ENCODE peak calls at places on chromosomes 2 and 18, in ten cellular contexts. One of them, this sample, is unnamed.

GRCh38 chr2:218217366-218218309 is 649 bp downstream of the ARPC2 start:
- DNase-seq in lower leg skin: peak
- DNase-seq in A549: peak
- DNase-seq in right lobe of liver: peak
- DNase-seq in heart left ventricle: peak
- DNase-seq in IMR-90: peak
- DNase-seq in K562: peak
- DNase-seq in HCT116: no peak
- DNase-seq in body of pancreas: peak
- DNase-seq in suprapubic skin: peak
- DNase-seq in this sample: peak

GRCh38 chr18:65287642-65288041 is 463.2 kb upstream of the CDH7 start:
- DNase-seq in lower leg skin: no peak
- DNase-seq in A549: no peak
- DNase-seq in right lobe of liver: no peak
- DNase-seq in heart left ventricle: no peak
- DNase-seq in IMR-90: no peak
- DNase-seq in K562: no peak
- DNase-seq in HCT116: no peak
- DNase-seq in body of pancreas: no peak
- DNase-seq in suprapubic skin: no peak
- DNase-seq in this sample: no peak

GRCh38 chr2:88131201-88131998 is 3.5 kb upstream of the FABP1 start:
- DNase-seq in lower leg skin: peak
- DNase-seq in A549: no peak
- DNase-seq in right lobe of liver: peak
- DNase-seq in heart left ventricle: no peak
- DNase-seq in IMR-90: no peak
- DNase-seq in K562: no peak
- DNase-seq in HCT116: no peak
- DNase-seq in body of pancreas: no peak
- DNase-seq in suprapubic skin: no peak
- DNase-seq in this sample: no peak

GRCh38 chr2:146806295-146807005 is 1038.4 kb upstream of the ACVR2A start:
- DNase-seq in lower leg skin: no peak
- DNase-seq in A549: no peak
- DNase-seq in right lobe of liver: no peak
- DNase-seq in heart left ventricle: no peak
- DNase-seq in IMR-90: peak
- DNase-seq in K562: no peak
- DNase-seq in HCT116: no peak
- DNase-seq in body of pancreas: no peak
- DNase-seq in suprapubic skin: no peak
- DNase-seq in this sample: no peak

GRCh38 chr2:9201185-9201891 is 5.3 kb upstream of the ASAP2 start:
- DNase-seq in lower leg skin: peak
- DNase-seq in A549: no peak
- DNase-seq in right lobe of liver: no peak
- DNase-seq in heart left ventricle: no peak
- DNase-seq in IMR-90: peak
- DNase-seq in K562: peak
- DNase-seq in HCT116: no peak
- DNase-seq in body of pancreas: no peak
- DNase-seq in suprapubic skin: no peak
- DNase-seq in this sample: no peak

GRCh38 chr2:28633739-28634138 is 117.9 kb upstream of the PPP1CB start:
- DNase-seq in lower leg skin: no peak
- DNase-seq in A549: no peak
- DNase-seq in right lobe of liver: no peak
- DNase-seq in heart left ventricle: no peak
- DNase-seq in IMR-90: peak
- DNase-seq in K562: no peak
- DNase-seq in HCT116: no peak
- DNase-seq in body of pancreas: no peak
- DNase-seq in suprapubic skin: no peak
- DNase-seq in this sample: no peak

GRCh38 chr18:37297106-37297505 is 268.5 kb downstream of the CELF4 start:
- DNase-seq in lower leg skin: no peak
- DNase-seq in A549: no peak
- DNase-seq in right lobe of liver: no peak
- DNase-seq in heart left ventricle: no peak
- DNase-seq in IMR-90: no peak
- DNase-seq in K562: no peak
- DNase-seq in HCT116: no peak
- DNase-seq in body of pancreas: no peak
- DNase-seq in suprapubic skin: no peak
- DNase-seq in this sample: no peak

GRCh38 chr2:18598848-18599484 is 9.6 kb upstream of the NT5C1B start:
- DNase-seq in lower leg skin: no peak
- DNase-seq in A549: no peak
- DNase-seq in right lobe of liver: peak
- DNase-seq in heart left ventricle: no peak
- DNase-seq in IMR-90: no peak
- DNase-seq in K562: no peak
- DNase-seq in HCT116: no peak
- DNase-seq in body of pancreas: no peak
- DNase-seq in suprapubic skin: no peak
- DNase-seq in this sample: no peak

GRCh38 chr2:32688511-32688910 is 60.7 kb downstream of the TTC27 start:
- DNase-seq in lower leg skin: no peak
- DNase-seq in A549: no peak
- DNase-seq in right lobe of liver: no peak
- DNase-seq in heart left ventricle: no peak
- DNase-seq in IMR-90: peak
- DNase-seq in K562: no peak
- DNase-seq in HCT116: no peak
- DNase-seq in body of pancreas: no peak
- DNase-seq in suprapubic skin: no peak
- DNase-seq in this sample: peak

DNA sequence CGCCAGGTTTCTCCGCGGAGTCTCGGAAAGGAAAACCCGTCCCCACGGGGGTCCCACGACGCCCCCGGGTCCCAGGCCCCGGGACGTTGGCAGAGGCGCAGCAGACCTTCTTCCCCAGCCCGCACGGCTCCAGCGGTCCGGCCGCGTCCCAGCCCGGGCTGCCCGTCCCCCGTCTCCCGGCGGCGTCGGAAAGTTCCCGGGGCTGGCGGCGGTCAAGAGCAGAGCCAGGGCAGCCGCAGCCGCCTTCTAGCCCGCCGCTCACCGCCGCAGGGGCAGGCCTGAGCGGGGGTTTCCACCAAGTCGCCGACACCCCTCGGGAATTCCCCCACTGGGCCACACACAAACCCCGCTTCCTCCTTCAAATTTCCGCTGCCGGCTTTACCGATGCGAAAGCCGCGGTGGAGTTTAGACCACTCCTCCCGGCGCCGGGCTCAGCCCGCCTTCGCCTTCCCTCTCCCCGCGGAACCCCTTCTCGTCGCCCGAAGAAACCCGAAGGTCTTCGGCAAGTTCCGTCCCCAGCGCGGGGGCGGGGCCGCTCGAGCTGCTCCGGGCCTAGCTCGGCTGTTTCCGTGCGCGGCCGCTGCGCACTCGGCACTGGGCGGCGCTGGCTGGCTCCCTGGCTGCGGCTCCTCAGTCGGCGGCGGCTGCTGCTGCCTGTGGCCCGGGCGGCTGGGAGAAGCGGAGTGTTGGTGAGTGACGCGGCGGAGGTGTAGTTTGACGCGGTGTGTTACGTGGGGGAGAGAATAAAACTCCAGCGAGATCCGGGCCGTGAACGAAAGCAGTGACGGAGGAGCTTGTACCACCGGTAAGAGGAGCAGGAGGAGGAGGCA is at the start of gene CREB1:
- DNase-seq in lower leg skin: peak
- DNase-seq in A549: peak
- DNase-seq in right lobe of liver: peak
- DNase-seq in heart left ventricle: peak
- DNase-seq in IMR-90: peak
- DNase-seq in K562: peak
- DNase-seq in HCT116: peak
- DNase-seq in body of pancreas: peak
- DNase-seq in suprapubic skin: peak
- DNase-seq in this sample: peak
- TF ChIP-seq POLR2A in lower leg skin: peak
- TF ChIP-seq POLR2A in A549: peak
- TF ChIP-seq POLR2A in right lobe of liver: peak
- TF ChIP-seq POLR2A in heart left ventricle: peak
- TF ChIP-seq POLR2A in IMR-90: peak
- TF ChIP-seq POLR2A in K562: peak
- TF ChIP-seq POLR2A in HCT116: peak
- TF ChIP-seq POLR2A in body of pancreas: peak
- TF ChIP-seq POLR2A in suprapubic skin: peak
- TF ChIP-seq POLR2A in this sample: peak

DNA sequence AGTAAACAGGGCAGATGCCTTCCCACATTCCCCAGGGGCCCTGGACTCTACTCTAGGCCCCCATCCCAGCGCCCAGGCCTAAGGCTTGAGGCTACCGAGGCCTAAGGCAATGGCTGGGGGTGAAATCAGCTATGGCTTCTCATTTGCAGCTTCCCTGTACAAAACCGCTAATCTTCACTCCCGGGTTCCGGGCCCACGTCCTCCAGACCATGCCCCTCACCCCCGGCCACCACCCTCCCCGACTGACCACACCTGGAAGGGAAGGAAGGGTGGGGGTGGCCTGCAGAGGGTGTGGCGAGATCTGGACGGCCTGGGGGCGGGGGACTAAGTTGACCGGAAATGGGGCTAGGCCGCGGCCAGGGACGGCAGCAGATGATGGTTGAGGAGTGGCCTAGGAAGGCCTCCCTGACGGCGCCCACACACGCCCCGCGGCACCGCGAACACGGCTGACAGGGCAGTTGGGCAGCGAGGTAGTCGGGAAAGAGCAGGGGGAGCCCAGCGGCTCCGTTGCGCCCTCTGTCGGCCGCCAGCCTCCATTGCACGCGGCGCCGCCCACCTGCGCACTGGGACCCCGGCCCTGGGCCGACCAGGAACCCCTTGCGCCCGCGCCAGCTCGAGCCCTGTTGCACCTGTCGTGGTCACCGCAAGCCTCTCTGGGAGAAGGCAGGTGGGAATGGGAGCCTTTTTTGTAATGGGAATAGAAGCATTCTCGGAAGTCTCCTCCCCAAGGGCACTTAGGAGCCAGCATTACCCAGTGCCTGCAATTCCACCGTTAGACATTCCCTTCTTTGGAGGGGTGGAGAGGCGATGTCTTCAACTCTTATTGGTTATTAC is 117.1 kb upstream of the STPG4 start:
- DNase-seq in lower leg skin: peak
- DNase-seq in A549: peak
- DNase-seq in right lobe of liver: peak
- DNase-seq in heart left ventricle: peak
- DNase-seq in IMR-90: peak
- DNase-seq in K562: peak
- DNase-seq in HCT116: peak
- DNase-seq in body of pancreas: peak
- DNase-seq in suprapubic skin: peak
- DNase-seq in this sample: peak
- TF ChIP-seq POLR2A in lower leg skin: no peak
- TF ChIP-seq POLR2A in A549: peak
- TF ChIP-seq POLR2A in right lobe of liver: no peak
- TF ChIP-seq POLR2A in heart left ventricle: no peak
- TF ChIP-seq POLR2A in IMR-90: no peak
- TF ChIP-seq POLR2A in K562: peak
- TF ChIP-seq POLR2A in HCT116: no peak
- TF ChIP-seq POLR2A in body of pancreas: no peak
- TF ChIP-seq POLR2A in suprapubic skin: no peak
- TF ChIP-seq POLR2A in this sample: no peak

DNA sequence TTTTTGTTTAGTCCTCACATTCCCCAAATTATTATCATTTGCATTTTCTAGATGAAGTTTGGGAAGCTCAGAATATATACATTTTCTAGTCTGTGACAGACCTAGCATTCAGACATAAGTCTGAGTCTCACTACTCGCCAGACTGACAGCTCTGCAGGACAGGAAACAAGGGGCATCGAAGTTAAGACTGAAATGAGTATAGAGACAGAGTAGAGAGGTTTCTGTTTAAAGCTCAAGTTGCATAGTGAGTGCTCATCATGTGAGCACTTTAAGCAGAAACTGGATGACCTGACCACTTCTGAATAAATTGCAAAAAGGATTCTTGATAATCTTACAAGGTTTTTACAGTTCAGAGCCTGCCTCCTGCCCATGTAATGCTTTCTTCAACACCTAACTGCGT is 1.1 kb downstream of the HADHB start:
- DNase-seq in lower leg skin: no peak
- DNase-seq in A549: no peak
- DNase-seq in right lobe of liver: no peak
- DNase-seq in heart left ventricle: no peak
- DNase-seq in IMR-90: peak
- DNase-seq in K562: peak
- DNase-seq in HCT116: no peak
- DNase-seq in body of pancreas: no peak
- DNase-seq in suprapubic skin: no peak
- DNase-seq in this sample: peak
- TF ChIP-seq POLR2A in lower leg skin: no peak
- TF ChIP-seq POLR2A in A549: no peak
- TF ChIP-seq POLR2A in right lobe of liver: no peak
- TF ChIP-seq POLR2A in heart left ventricle: no peak
- TF ChIP-seq POLR2A in IMR-90: no peak
- TF ChIP-seq POLR2A in K562: no peak
- TF ChIP-seq POLR2A in HCT116: no peak
- TF ChIP-seq POLR2A in body of pancreas: no peak
- TF ChIP-seq POLR2A in suprapubic skin: no peak
- TF ChIP-seq POLR2A in this sample: no peak

GRCh38 chr2:102268529-102269524 is 42.5 kb upstream of the IL1RL1 start:
- DNase-seq in lower leg skin: no peak
- DNase-seq in A549: no peak
- DNase-seq in right lobe of liver: no peak
- DNase-seq in heart left ventricle: no peak
- DNase-seq in IMR-90: peak
- DNase-seq in K562: no peak
- DNase-seq in HCT116: no peak
- DNase-seq in body of pancreas: no peak
- DNase-seq in suprapubic skin: no peak
- DNase-seq in this sample: no peak

GRCh38 chr2:102271844-102272243 is 39.5 kb upstream of the IL1RL1 start:
- DNase-seq in lower leg skin: no peak
- DNase-seq in A549: no peak
- DNase-seq in right lobe of liver: no peak
- DNase-seq in heart left ventricle: no peak
- DNase-seq in IMR-90: no peak
- DNase-seq in K562: no peak
- DNase-seq in HCT116: no peak
- DNase-seq in body of pancreas: no peak
- DNase-seq in suprapubic skin: no peak
- DNase-seq in this sample: no peak

GRCh38 chr2:102276549-102277201 is 34.7 kb upstream of the IL1RL1 start:
- DNase-seq in lower leg skin: no peak
- DNase-seq in A549: no peak
- DNase-seq in right lobe of liver: no peak
- DNase-seq in heart left ventricle: no peak
- DNase-seq in IMR-90: no peak
- DNase-seq in K562: no peak
- DNase-seq in HCT116: no peak
- DNase-seq in body of pancreas: no peak
- DNase-seq in suprapubic skin: no peak
- DNase-seq in this sample: no peak

GRCh38 chr2:102277202-102277700 is 34.1 kb upstream of the IL1RL1 start:
- DNase-seq in lower leg skin: no peak
- DNase-seq in A549: no peak
- DNase-seq in right lobe of liver: no peak
- DNase-seq in heart left ventricle: no peak
- DNase-seq in IMR-90: no peak
- DNase-seq in K562: no peak
- DNase-seq in HCT116: no peak
- DNase-seq in body of pancreas: no peak
- DNase-seq in suprapubic skin: no peak
- DNase-seq in this sample: no peak

GRCh38 chr2:102273619-102274211 is 37.6 kb upstream of the IL1RL1 start:
- DNase-seq in lower leg skin: no peak
- DNase-seq in A549: no peak
- DNase-seq in right lobe of liver: no peak
- DNase-seq in heart left ventricle: no peak
- DNase-seq in IMR-90: peak
- DNase-seq in K562: no peak
- DNase-seq in HCT116: no peak
- DNase-seq in body of pancreas: no peak
- DNase-seq in suprapubic skin: no peak
- DNase-seq in this sample: no peak
- TF ChIP-seq POLR2A in lower leg skin: no peak
- TF ChIP-seq POLR2A in A549: no peak
- TF ChIP-seq POLR2A in right lobe of liver: no peak
- TF ChIP-seq POLR2A in heart left ventricle: peak
- TF ChIP-seq POLR2A in IMR-90: no peak
- TF ChIP-seq POLR2A in K562: no peak
- TF ChIP-seq POLR2A in HCT116: no peak
- TF ChIP-seq POLR2A in body of pancreas: no peak
- TF ChIP-seq POLR2A in suprapubic skin: no peak
- TF ChIP-seq POLR2A in this sample: no peak